ENCODE peak calls at places on chromosomes 1 and 21, in seven cellular contexts. X, K, O, J, B, P and Z are unnamed samples. For H3K27me3 and H3K36me3, the result is how much of the 10 kb centered on the place peaks cover.

GRCh38 chr1:182978158-182978853 is 25.3 kb upstream of the SHCBP1L start:
- DNase-seq in B (no peak), J (no peak), K (no peak), P (no peak), X (no peak), O (no peak), Z (no peak)

GRCh38 chr21:38837806-38838461 is 32.2 kb downstream of the ETS2 start:
- DNase-seq in P (no peak), K (no peak), X (peak), J (no peak), B (no peak), O (no peak), Z (no peak)

GRCh38 chr1:102190429-102190828 is 193.7 kb upstream of the OLFM3 start:
- DNase-seq in B (no peak), O (no peak), P (no peak), X (no peak), J (no peak), K (no peak), Z (no peak)

GRCh38 chr1:22753396-22754083 is 42.9 kb downstream of the EPHB2 start:
- DNase-seq in J (no peak), O (no peak), B (peak), K (peak), P (no peak), X (no peak), Z (no peak)

GRCh38 chr1:230629511-230629910 is 12.8 kb upstream of the COG2 start:
- DNase-seq in K (no peak), X (no peak), J (no peak), B (no peak), P (no peak), O (no peak), Z (no peak)

GRCh38 chr1:2099871-2100774 is 49.9 kb downstream of the PRKCZ start:
- DNase-seq in J (no peak), K (peak), X (no peak), P (no peak), O (no peak), B (no peak), Z (peak)

GRCh38 chr1:75087278-75087677 is 46.9 kb upstream of the LHX8 start:
- DNase-seq in K (no peak), O (no peak), J (no peak), X (no peak), B (no peak), P (no peak), Z (no peak)

GRCh38 chr1:154955039-154955717 is 721 bp downstream of the PBXIP1 start:
- DNase-seq in X (peak), B (peak), P (no peak), K (peak), J (peak), O (no peak), Z (no peak)

GRCh38 chr1:8094481-8095241 is 68.6 kb upstream of the ERRFI1 start:
- DNase-seq in O (no peak), J (no peak), X (peak), B (no peak), K (peak), P (no peak), Z (no peak)

GRCh38 chr1:31297273-31298247 is 728 bp downstream of the ZCCHC17 start:
- DNase-seq in X (peak), B (no peak), O (no peak), P (no peak), K (peak), J (peak), Z (no peak)

GRCh38 chr1:231329483-231329882 is 8.2 kb downstream of the EXOC8 start:
- DNase-seq in J (no peak), K (no peak), B (no peak), O (no peak), X (no peak), P (no peak), Z (no peak)

GRCh38 chr1:216923601-216924000 is 200.4 kb upstream of the ESRRG start:
- DNase-seq in P (no peak), O (no peak), J (no peak), K (no peak), B (no peak), X (no peak), Z (no peak)

GRCh38 chr1:184933944-184934343 is 40.4 kb downstream of the NIBAN1 start:
- DNase-seq in K (no peak), B (no peak), P (no peak), X (no peak), O (no peak), J (no peak), Z (no peak)

GRCh38 chr21:45539796-45540600 is 2.2 kb downstream of the SLC19A1 start:
- DNase-seq in J (no peak), X (peak), K (no peak), P (no peak), O (no peak), B (peak), Z (peak)

GRCh38 chr1:64598100-64598571 is 128.2 kb downstream of the CACHD1 start:
- DNase-seq in X (no peak), J (no peak), K (peak), P (no peak), B (no peak), O (no peak), Z (no peak)

GRCh38 chr1:14602131-14602530 is 3.6 kb downstream of the KAZN start:
- DNase-seq in B (peak), J (peak), X (peak), P (peak), O (peak), K (peak), Z (peak)

GRCh38 chr1:197917813-197918646 is 858 bp downstream of the LHX9 start:
- DNase-seq in O (no peak), X (no peak), P (no peak), J (peak), B (no peak), K (peak), Z (no peak)

GRCh38 chr1:154483941-154484803 is 17.8 kb upstream of the TDRD10 start:
- DNase-seq in B (no peak), J (no peak), P (no peak), K (peak), X (no peak), O (peak), Z (no peak)

GRCh38 chr1:6822530-6823359 is 37.5 kb downstream of the CAMTA1 start:
- DNase-seq in O (no peak), P (no peak), X (peak), K (no peak), B (no peak), J (no peak), Z (no peak)

GRCh38 chr1:227318852-227319607 is 738 bp upstream of the CDC42BPA start:
- DNase-seq in B (peak), K (peak), J (peak), X (peak), O (peak), P (peak), Z (peak)

GRCh38 chr21:42319368-42319767 is 4.2 kb upstream of the TFF3 start:
- DNase-seq in P (no peak), K (no peak), O (no peak), X (peak), J (no peak), B (no peak), Z (no peak)

GRCh38 chr1:170967042-170967910 is 31.9 kb downstream of the MROH9 start:
- DNase-seq in P (peak), X (no peak), K (peak), J (peak), B (no peak), O (no peak), Z (no peak)

GRCh38 chr1:43936470-43937151 is 3.0 kb downstream of the ARTN start:
- DNase-seq in O (no peak), K (peak), X (peak), B (no peak), P (no peak), J (peak), Z (no peak)

GRCh38 chr1:206495011-206495461 is 12.3 kb upstream of the RASSF5 start:
- DNase-seq in P (no peak), J (no peak), K (no peak), B (no peak), X (no peak), O (no peak), Z (no peak)

GRCh38 chr1:84366786-84367185 is 31.5 kb upstream of the DNASE2B start:
- DNase-seq in O (no peak), K (peak), P (no peak), B (no peak), J (no peak), X (no peak), Z (no peak)

GRCh38 chr1:237873487-237873927 is 17.2 kb downstream of the ZP4 start:
- DNase-seq in J (peak), O (no peak), X (no peak), P (no peak), K (peak), B (no peak), Z (no peak)

GRCh38 chr1:207964195-207964966 is 53.5 kb upstream of the CD34 start:
- DNase-seq in K (peak), J (no peak), B (no peak), X (no peak), P (no peak), O (no peak), Z (no peak)

DNA sequence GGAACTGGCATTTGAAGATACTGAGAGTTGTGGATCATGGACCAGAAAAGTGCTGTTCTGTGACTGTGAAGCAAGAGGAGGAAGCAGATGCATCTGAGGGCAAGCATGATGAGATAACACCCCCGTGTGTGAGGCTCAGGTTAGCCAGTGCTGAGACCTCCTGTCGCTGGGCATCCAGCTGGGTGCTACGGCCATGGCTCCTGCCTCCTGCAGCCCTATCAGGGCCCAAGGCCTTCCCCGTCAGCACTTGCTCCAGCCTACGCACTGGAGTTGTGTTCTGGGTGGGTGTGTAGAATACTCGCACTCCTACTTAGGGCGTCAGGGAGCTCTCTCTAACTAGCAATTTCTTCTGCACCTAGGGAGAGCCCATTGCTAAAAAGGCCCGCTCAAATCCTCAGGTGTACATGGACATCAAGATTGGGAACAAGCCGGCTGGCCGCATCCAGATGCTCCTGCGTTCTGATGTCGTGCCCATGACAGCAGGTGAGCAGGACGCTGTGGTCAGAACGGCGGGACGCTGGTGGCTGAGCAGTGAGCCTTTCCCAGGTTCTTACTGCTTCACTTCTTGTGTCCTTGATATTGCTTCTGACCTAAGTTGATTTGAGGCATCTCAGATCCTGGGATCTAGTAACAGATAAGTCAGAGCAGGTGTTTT is 6.5 kb downstream of the PPIE start:
- DNase-seq in B (no peak), J (no peak), O (no peak), X (peak), P (no peak), K (no peak), Z (no peak)
- H3K27me3 ChIP-seq in B (under half), J (under half), O (under half), X (under half), P (under half), K (under half), Z (under half)

DNA sequence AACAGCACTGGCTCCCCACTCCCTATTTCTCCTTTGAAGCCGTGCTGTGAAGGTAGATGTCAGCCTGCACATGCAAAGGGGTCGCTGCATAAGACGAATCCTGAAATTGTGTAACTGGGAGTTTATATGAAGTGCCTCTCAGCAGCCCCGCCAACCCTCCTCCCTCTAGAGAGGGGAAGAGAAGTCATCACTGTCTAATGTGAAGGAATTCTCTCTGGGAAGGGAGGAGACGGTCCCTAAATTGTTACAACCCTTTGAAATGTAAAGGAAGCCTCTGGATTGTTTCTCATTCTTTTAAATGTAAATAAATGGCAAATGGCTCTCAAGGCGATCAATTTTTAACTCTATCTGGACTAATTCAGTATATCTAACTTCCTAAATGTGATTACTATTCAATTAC is 545.4 kb downstream of the PLA2G4A start:
- DNase-seq in P (no peak), B (no peak), O (no peak), K (no peak), J (peak), X (no peak), Z (no peak)
- H3K36me3 ChIP-seq in P (under half), B (under half), O (under half), K (under half), J (under half), X (under half), Z (under half)

GRCh38 chr1:94101613-94101940 is 19.4 kb downstream of the ABCA4 start:
- DNase-seq in O (no peak), P (no peak), B (no peak), X (no peak), K (no peak), J (no peak), Z (peak)
- H3K27me3 ChIP-seq in O (under half), P (half or more), B (under half), X (under half), K (under half), J (under half), Z (under half)

DNA sequence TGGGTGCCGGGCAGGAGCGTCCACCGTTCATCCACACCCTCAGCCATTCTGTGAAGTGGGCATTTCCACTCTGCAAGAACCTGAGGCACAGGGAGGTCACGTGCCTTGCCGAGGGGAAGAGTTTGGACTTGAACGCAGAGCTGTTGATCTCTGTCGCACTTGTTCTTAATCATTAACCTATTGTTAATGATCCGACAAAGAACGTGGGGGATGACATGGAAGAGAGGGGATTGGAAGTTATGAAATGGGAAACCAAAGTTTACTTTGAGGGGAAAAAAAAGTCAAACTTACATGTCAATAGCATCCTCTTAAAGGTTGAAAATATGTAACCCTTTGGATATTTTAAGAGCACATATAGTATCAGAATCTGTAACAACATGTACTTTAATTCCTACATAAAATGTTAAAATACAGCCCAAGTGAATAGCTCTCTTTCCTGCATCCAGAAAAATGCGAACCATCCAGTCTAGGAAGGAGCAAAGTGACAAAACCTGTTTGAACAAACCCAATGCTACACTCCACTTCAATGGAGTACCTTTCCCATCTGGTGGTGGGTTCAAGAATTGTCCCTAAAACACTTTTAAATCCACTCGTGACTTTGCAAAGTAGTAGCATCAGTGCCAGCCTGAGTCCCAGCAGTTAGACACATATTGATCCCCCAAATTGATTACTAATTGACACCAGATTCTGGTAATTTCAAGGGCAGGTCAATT is 75.5 kb downstream of the SETD4 start:
- DNase-seq in P (no peak), O (no peak), J (peak), X (no peak), K (no peak), B (no peak), Z (no peak)
- H3K36me3 ChIP-seq in P (under half), O (under half), J (under half), X (under half), K (under half), B (under half), Z (under half)